ENCODE peak calls at places on chromosome 14, in nine cellular contexts. E is cardiac muscle cell, J is A549, N is AG10803, O is PC-3, C is gastrocnemius medialis, U is retinal pigment epithelial cell, T is choroid plexus epithelial cell, V is endothelial cell. A is an unnamed sample.

GRCh38 chr14:59123526-59123925 is 64.9 kb upstream of the DAAM1 start:
- DNase-seq in E (peak), J (no peak), N (peak), O (peak), C (no peak), U (no peak), T (no peak), V (peak), A (no peak)

GRCh38 chr14:97106166-97106565 is 309.0 kb downstream of the VRK1 start:
- DNase-seq in E (no peak), J (no peak), N (no peak), O (no peak), C (no peak), U (no peak), T (no peak), V (no peak), A (no peak)

GRCh38 chr14:96824283-96824682 is 27.1 kb downstream of the VRK1 start:
- DNase-seq in E (peak), J (no peak), N (peak), O (peak), C (no peak), U (no peak), T (peak), V (no peak), A (no peak)

GRCh38 chr14:100538566-100539318 is 48.5 kb downstream of the BEGAIN start:
- DNase-seq in E (no peak), J (no peak), N (no peak), O (no peak), C (peak), U (no peak), T (no peak), V (no peak), A (no peak)

GRCh38 chr14:56207626-56208297 is 89.6 kb downstream of the PELI2 start:
- DNase-seq in E (no peak), J (no peak), N (peak), O (peak), C (no peak), U (no peak), T (no peak), V (no peak), A (no peak)

GRCh38 chr14:94307410-94307992 is 14.4 kb upstream of the SERPINA10 start:
- DNase-seq in E (no peak), J (peak), N (no peak), O (peak), C (no peak), U (no peak), T (peak), V (no peak), A (no peak)

GRCh38 chr14:39374846-39375245 is 57.4 kb downstream of the FBXO33 start:
- DNase-seq in E (peak), J (no peak), N (peak), O (peak), C (no peak), U (peak), T (peak), V (no peak), A (no peak)

GRCh38 chr14:94129758-94130414 is 482 bp upstream of the IFI27L2 start:
- DNase-seq in E (peak), J (peak), N (peak), O (peak), C (no peak), U (no peak), T (peak), V (no peak), A (no peak)

GRCh38 chr14:23572841-23573240 is 5.2 kb upstream of the AP1G2 start:
- DNase-seq in E (no peak), J (no peak), N (no peak), O (no peak), C (no peak), U (no peak), T (no peak), V (no peak), A (no peak)

GRCh38 chr14:68222726-68223125 is 403.1 kb downstream of the RAD51B start:
- DNase-seq in E (no peak), J (no peak), N (no peak), O (no peak), C (no peak), U (no peak), T (no peak), V (no peak), A (no peak)

GRCh38 chr14:60656755-60657608 is 7.7 kb upstream of the SIX1 start:
- DNase-seq in E (peak), J (peak), N (peak), O (peak), C (peak), U (no peak), T (peak), V (peak), A (peak)

GRCh38 chr14:90263748-90264449 is 7.5 kb downstream of the PSMC1 start:
- DNase-seq in E (no peak), J (no peak), N (no peak), O (no peak), C (no peak), U (no peak), T (no peak), V (no peak), A (no peak)

GRCh38 chr14:24690492-24690891 is 56.5 kb upstream of the GZMB start:
- DNase-seq in E (no peak), J (no peak), N (no peak), O (no peak), C (no peak), U (no peak), T (no peak), V (no peak), A (no peak)

GRCh38 chr14:33720388-33720787 is 230.5 kb downstream of the EGLN3 start:
- DNase-seq in E (no peak), J (no peak), N (no peak), O (no peak), C (no peak), U (no peak), T (no peak), V (no peak), A (no peak)

GRCh38 chr14:35818346-35819115 is 7.6 kb upstream of the BRMS1L start:
- DNase-seq in E (peak), J (peak), N (peak), O (peak), C (no peak), U (no peak), T (peak), V (peak), A (no peak)

GRCh38 chr14:82394916-82395315 is 861.3 kb upstream of the SEL1L start:
- DNase-seq in E (no peak), J (no peak), N (no peak), O (no peak), C (no peak), U (no peak), T (peak), V (no peak), A (no peak)

GRCh38 chr14:79861111-79861510 is 350.2 kb downstream of the DIO2 start:
- DNase-seq in E (no peak), J (peak), N (no peak), O (peak), C (no peak), U (no peak), T (no peak), V (peak), A (no peak)

GRCh38 chr14:96508900-96509299 is 6.7 kb downstream of the PAPOLA start:
- DNase-seq in E (peak), J (peak), N (no peak), O (peak), C (no peak), U (no peak), T (peak), V (no peak), A (no peak)

GRCh38 chr14:58805605-58806358 is 168.0 kb downstream of the DACT1 start:
- DNase-seq in E (peak), J (no peak), N (no peak), O (peak), C (no peak), U (peak), T (peak), V (no peak), A (no peak)

GRCh38 chr14:34301107-34301734 is 160.8 kb downstream of the SPTSSA start:
- DNase-seq in E (peak), J (peak), N (peak), O (peak), C (no peak), U (no peak), T (peak), V (peak), A (no peak)

GRCh38 chr14:55891692-55892091 is 226.5 kb upstream of the PELI2 start:
- DNase-seq in E (no peak), J (no peak), N (no peak), O (no peak), C (no peak), U (no peak), T (no peak), V (no peak), A (no peak)

GRCh38 chr14:101111620-101112290 is 208.2 kb upstream of the RTL1 start:
- DNase-seq in E (no peak), J (no peak), N (no peak), O (no peak), C (no peak), U (no peak), T (no peak), V (no peak), A (no peak)

GRCh38 chr14:81464253-81465001 is 64.3 kb upstream of the STON2 start:
- DNase-seq in E (peak), J (peak), N (peak), O (peak), C (no peak), U (no peak), T (peak), V (peak), A (peak)

GRCh38 chr14:90061849-90062794 is at the start of gene KCNK13:
- DNase-seq in E (no peak), J (peak), N (no peak), O (peak), C (no peak), U (no peak), T (no peak), V (peak), A (no peak)

GRCh38 chr14:20468773-20469241 is 399 bp upstream of the PNP start:
- DNase-seq in E (no peak), J (no peak), N (no peak), O (no peak), C (no peak), U (no peak), T (no peak), V (peak), A (no peak)

DNA sequence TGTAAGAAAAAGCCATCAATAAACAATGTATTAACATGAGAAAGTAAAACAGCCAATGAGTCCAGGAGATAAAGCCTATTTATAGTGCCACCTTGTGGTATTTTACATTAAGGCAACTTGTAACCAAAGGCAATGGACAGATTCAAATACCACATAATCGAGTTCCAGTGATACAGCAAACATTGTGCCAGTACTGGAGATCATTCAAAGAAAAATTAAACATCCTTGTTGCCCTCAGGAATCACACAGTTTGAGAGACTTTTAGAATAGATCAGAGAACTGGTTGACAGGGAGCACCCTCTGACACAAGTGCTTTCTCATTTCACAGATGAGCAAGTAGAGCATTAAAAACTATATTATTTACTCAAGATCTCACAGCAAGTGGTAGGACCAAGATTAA is 98.1 kb downstream of the DDHD1 start:
- DNase-seq in E (peak), J (peak), N (peak), O (peak), C (no peak), U (no peak), T (peak), V (no peak), A (no peak)
- TF ChIP-seq CTCF in E (peak), J (peak), N (peak), O (peak), C (peak), U (peak), T (peak), V (peak), A (peak)

GRCh38 chr14:64952598-64953309 is 10.2 kb upstream of the GPX2 start:
- DNase-seq in E (peak), J (peak), N (no peak), O (no peak), C (no peak), U (no peak), T (peak), V (no peak), A (no peak)
- TF ChIP-seq CTCF in E (no peak), J (no peak), N (peak), O (peak), C (no peak), U (no peak), T (peak), V (no peak), A (no peak)

DNA sequence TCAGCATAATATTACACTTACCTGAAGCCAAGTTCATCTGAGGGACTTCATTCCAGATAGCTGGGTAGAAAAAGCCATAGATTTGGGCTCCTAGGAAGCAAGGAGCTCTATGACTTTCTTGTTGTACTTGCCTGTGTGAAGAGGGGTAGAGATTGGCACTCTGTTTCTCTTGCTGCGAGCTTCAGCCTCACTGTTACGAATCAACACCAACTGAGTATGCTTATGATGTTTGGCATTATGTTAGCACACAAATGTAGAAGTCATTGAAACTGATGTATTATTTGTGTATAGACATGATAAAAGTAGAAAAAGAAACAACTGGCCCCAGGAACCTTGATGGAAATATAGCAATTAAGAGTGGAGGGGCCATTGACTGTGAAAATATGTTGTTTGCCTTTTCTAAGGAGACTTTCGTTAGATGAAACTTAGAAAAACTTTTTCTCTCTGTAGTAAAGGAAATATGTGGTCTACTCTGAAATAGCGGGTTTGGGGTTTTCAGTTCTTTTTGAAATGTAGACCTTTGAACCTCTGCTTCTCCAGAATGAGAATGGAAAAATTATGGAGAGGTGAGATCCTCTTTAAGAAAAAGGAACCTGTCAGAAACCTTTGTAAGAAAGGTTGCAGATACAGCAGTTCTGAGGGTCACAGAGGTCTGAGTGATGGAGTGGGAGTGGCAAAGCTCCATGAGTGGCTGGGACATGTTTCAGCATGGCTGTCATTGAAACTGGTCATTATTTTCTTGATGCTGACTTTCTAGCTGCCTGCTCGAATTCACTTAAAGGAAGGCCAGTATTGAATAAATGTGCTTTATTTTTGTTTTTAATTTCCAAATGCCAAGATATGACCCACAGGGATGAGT is 159.9 kb downstream of the GCH1 start:
- DNase-seq in E (no peak), J (no peak), N (no peak), O (no peak), C (no peak), U (no peak), T (no peak), V (no peak), A (no peak)
- TF ChIP-seq CTCF in E (no peak), J (no peak), N (no peak), O (no peak), C (no peak), U (no peak), T (no peak), V (no peak), A (no peak)

GRCh38 chr14:106291626-106292025 is 765.2 kb downstream of the TMEM121 start:
- DNase-seq in E (no peak), J (no peak), N (no peak), O (no peak), C (no peak), U (no peak), T (no peak), V (no peak), A (no peak)

GRCh38 chr14:106287506-106287905 is 761.1 kb downstream of the TMEM121 start:
- DNase-seq in E (no peak), J (no peak), N (no peak), O (no peak), C (no peak), U (no peak), T (no peak), V (no peak), A (no peak)

GRCh38 chr14:106286697-106287290 is 760.4 kb downstream of the TMEM121 start:
- DNase-seq in E (no peak), J (peak), N (no peak), O (no peak), C (no peak), U (no peak), T (no peak), V (no peak), A (no peak)
- TF ChIP-seq CTCF in E (no peak), J (peak), N (no peak), O (no peak), C (no peak), U (no peak), T (no peak), V (no peak), A (no peak)

DNA sequence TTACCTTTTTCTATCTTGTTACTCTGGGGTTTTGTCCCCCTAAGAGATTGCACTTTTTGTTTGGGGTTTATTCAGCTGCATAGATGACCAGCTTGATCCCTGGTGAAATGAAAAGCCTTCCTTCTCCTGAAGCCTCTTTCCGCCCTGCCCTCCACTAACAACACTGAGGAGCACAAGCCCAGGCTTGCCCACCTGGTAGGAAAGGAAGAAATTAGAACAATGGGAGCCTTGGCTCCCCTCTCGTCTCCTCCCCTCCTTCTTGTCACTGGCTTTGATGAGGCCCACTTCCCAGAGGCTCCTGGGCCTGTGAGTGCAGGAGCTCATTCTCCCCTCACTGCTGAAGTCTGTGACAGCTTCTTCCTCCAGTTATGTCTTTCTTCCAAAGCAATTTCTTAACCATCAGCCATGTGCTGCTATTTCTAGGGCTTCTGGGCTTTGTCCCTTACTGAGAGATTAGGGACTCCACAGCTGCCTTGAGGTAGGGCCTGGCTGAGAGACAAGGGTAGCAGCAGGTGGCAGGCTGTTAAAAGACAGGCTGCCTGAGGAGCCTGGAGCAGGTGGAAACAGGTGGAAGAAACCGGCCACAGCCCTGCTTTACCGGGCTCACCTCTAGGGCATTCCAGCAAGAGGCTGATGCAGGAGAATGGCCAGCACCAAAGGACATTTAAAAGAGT is 53.7 kb upstream of the SRSF5 start:
- DNase-seq in E (no peak), J (no peak), N (no peak), O (no peak), C (no peak), U (no peak), T (no peak), V (no peak), A (no peak)
- TF ChIP-seq CTCF in E (no peak), J (no peak), N (no peak), O (no peak), C (no peak), U (no peak), T (no peak), V (no peak), A (peak)

DNA sequence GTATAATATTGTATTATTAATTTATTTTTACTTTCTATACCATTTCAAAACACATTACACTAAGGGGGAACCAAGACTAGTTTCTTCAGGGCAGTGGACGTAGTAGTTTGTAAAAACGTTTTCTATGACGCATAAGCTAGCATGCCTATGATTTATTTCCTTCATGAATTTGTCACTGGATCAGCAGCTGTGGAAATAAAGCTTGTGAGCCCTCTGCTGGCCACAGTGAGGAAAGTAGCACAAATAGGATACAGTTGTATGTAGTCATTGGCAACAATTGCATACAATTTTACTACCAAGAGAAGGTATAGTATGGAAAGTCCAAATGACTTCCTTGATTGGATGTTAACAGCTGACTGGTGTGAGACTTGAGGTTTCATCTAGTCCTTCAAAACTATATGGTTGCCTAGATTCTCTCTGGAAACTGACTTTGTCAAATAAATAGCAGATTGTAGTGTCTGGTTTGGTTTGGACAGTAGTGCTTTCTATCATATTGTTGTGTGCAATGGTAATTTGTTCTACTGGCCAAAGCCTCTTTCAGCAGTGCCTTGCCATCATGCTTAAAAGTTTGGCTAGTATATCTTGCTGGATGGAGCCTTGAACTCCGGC is 24.3 kb upstream of the PLEKHD1 start:
- DNase-seq in E (peak), J (peak), N (peak), O (peak), C (peak), U (peak), T (peak), V (peak), A (peak)
- TF ChIP-seq CTCF in E (peak), J (peak), N (peak), O (peak), C (peak), U (peak), T (peak), V (peak), A (peak)

DNA sequence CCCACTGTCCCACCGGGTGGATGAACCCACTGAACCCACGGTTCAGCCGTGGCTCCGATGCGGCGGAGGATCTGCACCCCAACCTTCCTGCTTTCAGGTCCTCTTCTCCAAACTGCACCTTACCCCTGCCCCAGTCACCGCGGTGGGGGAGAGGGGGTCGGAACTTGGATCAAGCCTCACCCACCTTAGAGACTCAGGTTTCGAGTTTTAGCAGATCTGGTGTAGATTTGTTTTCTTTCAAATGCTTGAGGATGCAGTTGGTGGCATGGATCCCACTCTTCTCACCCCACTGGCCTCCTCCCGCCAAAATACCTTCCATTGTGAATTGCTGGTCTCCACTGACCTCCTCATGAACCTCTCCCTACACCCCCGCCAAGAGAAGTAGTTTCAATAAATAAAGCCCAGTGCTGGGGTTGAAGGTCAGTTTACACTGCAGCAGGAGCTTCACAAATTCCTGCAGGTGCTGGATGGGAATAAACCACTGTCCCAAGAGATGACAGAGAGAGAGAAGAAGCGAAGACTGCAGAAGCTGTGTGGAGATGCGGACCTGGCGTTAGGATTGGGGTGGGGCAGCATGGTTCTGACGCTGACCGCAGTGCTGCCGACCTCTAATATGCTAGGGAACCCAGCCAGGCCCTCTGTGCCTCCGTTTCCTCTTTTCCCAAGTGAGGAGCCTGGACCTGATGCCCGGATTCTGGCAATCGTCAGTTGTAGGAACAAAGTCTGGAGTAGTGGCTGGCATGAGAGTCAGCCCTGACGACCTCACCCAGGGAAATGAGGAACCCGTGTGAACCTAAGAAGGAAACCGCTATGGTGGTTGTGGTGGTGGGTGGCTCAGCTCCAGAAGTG is 7.4 kb downstream of the TTC6 start:
- DNase-seq in E (no peak), J (no peak), N (no peak), O (no peak), C (no peak), U (no peak), T (no peak), V (no peak), A (no peak)
- TF ChIP-seq CTCF in E (no peak), J (no peak), N (no peak), O (no peak), C (no peak), U (no peak), T (no peak), V (no peak), A (no peak)

GRCh38 chr14:37584211-37585100 is 10.6 kb downstream of the FOXA1 start:
- DNase-seq in E (no peak), J (no peak), N (no peak), O (peak), C (no peak), U (no peak), T (no peak), V (no peak), A (no peak)
- TF ChIP-seq CTCF in E (no peak), J (no peak), N (no peak), O (no peak), C (no peak), U (no peak), T (no peak), V (no peak), A (no peak)